ENCODE peak calls at places on chromosomes 11 and 22, in seven cellular contexts. L is AG04449, I is gastrocnemius medialis, P is BE2C, A is sigmoid colon, H is GM20000, N is GM12865. U is an unnamed sample.

GRCh38 chr22:46672731-46673130 is 52.5 kb downstream of the GRAMD4 start:
- DNase-seq in L (no peak), I (no peak), P (no peak), A (no peak), H (no peak), N (no peak), U (no peak)

GRCh38 chr11:60831501-60832079 is 10.3 kb upstream of the CCDC86 start:
- DNase-seq in L (no peak), I (no peak), P (no peak), A (no peak), H (no peak), N (peak; percentile 37), U (no peak)

GRCh38 chr22:42074153-42074750 is at the start of gene PHETA2:
- DNase-seq in L (no peak), I (no peak), P (no peak), A (no peak), H (peak; percentile 68), N (peak; percentile 54), U (peak; percentile 65)

GRCh38 chr22:47247609-47248240 is 485.3 kb downstream of the TBC1D22A start:
- DNase-seq in L (no peak), I (no peak), P (no peak), A (no peak), H (no peak), N (no peak), U (no peak)

GRCh38 chr22:45503071-45503815 is 560 bp downstream of the FBLN1 start:
- DNase-seq in L (no peak), I (no peak), P (no peak), A (no peak), H (no peak), N (no peak), U (no peak)

GRCh38 chr22:31085928-31086327 is 4.8 kb downstream of the SMTN start:
- DNase-seq in L (no peak), I (no peak), P (no peak), A (no peak), H (no peak), N (no peak), U (no peak)

GRCh38 chr22:26756675-26757293 is 99.4 kb downstream of the MIAT start:
- DNase-seq in L (no peak), I (no peak), P (peak; percentile 75), A (peak; percentile 77), H (peak; percentile 68), N (peak; percentile 52), U (peak; percentile 38)

GRCh38 chr11:2298795-2299747 is 2.6 kb downstream of the C11orf21 start:
- DNase-seq in L (no peak), I (no peak), P (peak; percentile 39), A (no peak), H (no peak), N (peak; percentile 20), U (peak; percentile 23)

GRCh38 chr11:84830372-84830771 is 796.8 kb downstream of the DLG2 start:
- DNase-seq in L (no peak), I (no peak), P (no peak), A (no peak), H (no peak), N (no peak), U (no peak)

GRCh38 chr11:2789791-2790580 is 90.2 kb upstream of the KCNQ1OT1 start:
- DNase-seq in L (no peak), I (peak; percentile 1), P (no peak), A (peak; percentile 55), H (no peak), N (no peak), U (peak; percentile 12)

GRCh38 chr11:100631316-100631715 is 55.8 kb upstream of the ARHGAP42 start:
- DNase-seq in L (no peak), I (no peak), P (no peak), A (no peak), H (no peak), N (no peak), U (no peak)

GRCh38 chr11:47466701-47467250 is 17.8 kb upstream of the RAPSN start:
- DNase-seq in L (no peak), I (no peak), P (peak; percentile 44), A (peak; percentile 82), H (no peak), N (no peak), U (no peak)

GRCh38 chr11:113448311-113448666 is 26.9 kb downstream of the DRD2 start:
- DNase-seq in L (no peak), I (no peak), P (no peak), A (no peak), H (no peak), N (no peak), U (no peak)

DNA sequence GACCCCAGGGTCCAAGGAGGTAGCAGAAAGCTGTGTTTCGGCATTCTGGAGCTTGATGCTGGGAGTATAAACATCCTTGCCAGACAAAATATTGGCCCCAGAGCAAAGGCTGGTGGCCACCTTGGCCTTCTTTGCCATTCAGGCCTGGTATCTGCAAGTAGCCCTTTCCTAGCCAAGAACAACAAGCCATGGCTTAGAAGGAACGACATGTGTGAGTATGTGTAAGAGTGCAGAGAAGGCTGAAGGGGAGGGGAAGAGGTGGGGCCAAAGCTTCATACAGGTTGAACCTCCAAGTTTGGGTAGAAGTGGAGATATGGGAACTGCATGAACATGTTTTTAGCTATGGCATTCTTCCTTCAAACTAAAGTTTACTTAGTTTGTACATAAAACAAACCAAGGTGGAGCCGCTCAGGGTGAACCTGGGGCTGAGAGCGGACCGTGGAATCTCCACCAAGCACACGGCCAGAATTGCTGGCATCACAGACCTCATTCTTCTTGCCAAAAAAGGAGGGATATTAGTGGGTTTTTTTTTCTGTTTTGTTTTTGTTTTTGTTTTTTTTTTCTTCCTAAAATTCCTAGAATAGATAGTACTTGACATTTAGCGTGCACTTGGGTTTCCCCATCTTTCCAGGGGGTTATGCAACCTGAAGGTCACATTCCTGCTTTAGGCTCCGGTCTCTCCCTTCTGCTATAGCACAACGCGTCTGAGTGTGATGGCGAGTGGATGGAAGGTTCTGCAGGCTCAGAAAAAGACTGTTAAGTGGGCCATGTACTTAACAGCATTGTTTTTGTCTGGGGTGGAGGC is 70.9 kb downstream of the ADAMTS15 start:
- DNase-seq in L (no peak), I (no peak), P (no peak), A (no peak), H (no peak), N (no peak), U (no peak)
- TF ChIP-seq CTCF in L (no peak), I (no peak), P (no peak), A (no peak), H (no peak), N (no peak), U (no peak)

GRCh38 chr11:43934359-43935130 is 7.9 kb upstream of the C11orf96 start:
- DNase-seq in L (no peak), I (no peak), P (no peak), A (no peak), H (no peak), N (no peak), U (no peak)

GRCh38 chr11:43930868-43931716 is 11.3 kb upstream of the C11orf96 start:
- DNase-seq in L (no peak), I (no peak), P (no peak), A (no peak), H (no peak), N (no peak), U (no peak)

GRCh38 chr11:43933226-43933607 is 9.2 kb upstream of the C11orf96 start:
- DNase-seq in L (no peak), I (no peak), P (no peak), A (no peak), H (no peak), N (no peak), U (no peak)

GRCh38 chr11:43933608-43934358 is 8.7 kb upstream of the C11orf96 start:
- DNase-seq in L (no peak), I (no peak), P (peak; percentile 28), A (no peak), H (no peak), N (no peak), U (no peak)

DNA sequence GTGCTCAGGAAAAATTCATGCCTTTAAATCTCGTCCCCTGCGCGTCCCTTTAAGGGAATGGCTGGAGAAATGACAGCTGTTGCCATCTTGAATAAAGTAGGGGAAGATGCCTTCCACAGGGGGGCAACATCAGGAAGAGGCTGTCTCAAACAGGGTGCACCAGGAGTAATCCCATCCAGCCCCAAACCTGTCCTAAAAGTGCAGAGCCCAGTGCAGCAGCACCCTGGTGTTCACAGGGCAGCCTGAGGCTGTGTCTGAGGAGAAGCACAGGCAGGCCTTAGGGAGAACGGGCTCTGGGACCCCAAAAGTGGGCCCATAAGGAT is 10.8 kb upstream of the C11orf96 start:
- DNase-seq in L (no peak), I (no peak), P (no peak), A (no peak), H (no peak), N (no peak), U (no peak)
- TF ChIP-seq CTCF in L (peak; percentile 26), I (peak; percentile 32), P (no peak), A (no peak), H (no peak), N (no peak), U (no peak)

GRCh38 chr11:63020671-63021255 is 5.1 kb upstream of the SLC22A8 start:
- DNase-seq in L (no peak), I (no peak), P (no peak), A (no peak), H (no peak), N (peak; percentile 17), U (no peak)
- TF ChIP-seq CTCF in L (peak; percentile 30), I (no peak), P (peak; percentile 49), A (no peak), H (peak; percentile 53), N (peak; percentile 59), U (no peak)

DNA sequence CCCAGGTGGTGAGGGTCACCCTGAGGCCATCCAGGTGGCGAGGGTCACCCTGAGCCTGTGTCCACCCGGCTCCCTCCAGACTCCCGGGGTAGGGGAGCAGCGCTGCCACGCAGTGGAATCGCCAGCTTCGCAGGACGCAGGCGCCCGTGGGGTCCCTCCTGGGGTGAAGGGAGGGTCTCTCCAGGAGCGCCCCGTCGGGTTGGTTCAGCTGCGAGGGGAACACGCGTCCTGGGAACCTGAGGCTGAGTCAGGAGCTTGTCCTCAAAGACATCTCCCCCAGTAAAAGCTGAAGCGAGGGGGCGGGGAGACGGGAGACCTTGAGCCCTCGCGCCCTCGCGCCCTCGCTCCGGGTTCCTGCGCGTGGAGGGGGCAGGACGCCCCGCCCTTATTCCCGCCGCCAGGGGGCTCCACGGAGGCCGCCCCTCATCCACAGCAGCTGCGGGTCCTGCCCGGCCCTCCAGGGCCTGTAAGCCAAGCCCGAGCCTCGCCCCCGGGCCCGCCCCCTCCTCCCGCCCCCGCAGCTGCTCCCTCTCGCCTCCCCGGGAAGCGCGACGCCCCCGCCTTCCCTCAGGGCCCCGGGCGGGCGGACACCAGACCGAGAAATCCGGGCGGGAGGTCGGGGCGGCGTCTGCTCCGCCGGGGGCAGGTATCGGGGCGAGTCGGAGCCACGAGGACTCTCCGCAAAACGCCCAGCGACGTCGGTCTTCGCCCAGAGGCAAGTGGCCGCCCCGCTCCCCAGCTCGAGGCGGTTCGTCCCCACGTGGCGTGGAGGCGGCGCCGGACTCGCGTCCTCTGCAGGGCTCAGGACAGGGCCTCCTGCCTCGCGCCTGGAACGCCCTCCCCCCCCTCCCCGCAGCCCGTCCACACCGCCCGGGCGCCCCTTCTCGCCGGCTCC is 22.8 kb downstream of the PIM3 start:
- DNase-seq in L (no peak), I (no peak), P (peak; percentile 7), A (no peak), H (peak; percentile 61), N (no peak), U (peak; percentile 53)
- TF ChIP-seq CTCF in L (peak; percentile 46), I (peak; percentile 59), P (no peak), A (no peak), H (peak; percentile 11), N (peak; percentile 17), U (no peak)

DNA sequence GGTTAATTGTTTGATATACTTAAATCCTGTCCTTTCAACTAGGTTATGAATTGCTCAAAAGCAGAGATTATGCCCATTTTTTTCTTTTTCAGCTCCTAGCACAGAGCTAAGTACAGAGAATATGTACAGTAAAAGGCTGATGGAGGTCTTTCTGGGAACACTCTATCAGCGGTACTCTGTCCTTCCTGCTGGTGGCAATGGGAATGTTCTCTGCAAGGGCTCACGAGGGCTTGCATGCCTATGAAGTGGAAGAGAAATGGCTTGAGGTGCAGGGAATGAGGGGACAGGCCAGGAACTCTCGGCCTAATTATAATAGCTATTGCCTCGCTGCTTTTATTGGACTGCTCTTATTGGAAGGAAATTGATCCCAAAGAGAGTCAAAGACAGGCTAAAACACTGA is 83.7 kb upstream of the RAB1B start:
- DNase-seq in L (no peak), I (no peak), P (no peak), A (no peak), H (no peak), N (no peak), U (no peak)
- TF ChIP-seq CTCF in L (no peak), I (no peak), P (no peak), A (no peak), H (no peak), N (no peak), U (no peak)

U was measured in activated B cell treated with CpG ODN at 0.5 μM for 24 hours.